ENCODE peak calls at places on chromosome 22, in five cellular contexts. R, M, N, I and Y are unnamed samples.

GRCh38 chr22:45475063-45475747 is 27.5 kb upstream of the FBLN1 start:
- DNase-seq in R (peak), M (peak), N (no peak), I (peak), Y (no peak)

GRCh38 chr22:26544489-26544888 is 32.2 kb upstream of the TFIP11 start:
- DNase-seq in R (no peak), M (no peak), N (no peak), I (no peak), Y (no peak)

GRCh38 chr22:46612341-46612903 is 7.8 kb upstream of the GRAMD4 start:
- DNase-seq in R (no peak), M (no peak), N (no peak), I (no peak), Y (no peak)

GRCh38 chr22:43529461-43529860 is 117.6 kb downstream of the MPPED1 start:
- DNase-seq in R (no peak), M (no peak), N (no peak), I (no peak), Y (no peak)

GRCh38 chr22:19610518-19611253 is 86.5 kb upstream of the CLDN5 start:
- DNase-seq in R (peak), M (no peak), N (no peak), I (no peak), Y (no peak)

GRCh38 chr22:35533365-35534029 is 7.1 kb upstream of the RASD2 start:
- DNase-seq in R (no peak), M (no peak), N (no peak), I (no peak), Y (no peak)

GRCh38 chr22:19851291-19852176 is 3.1 kb downstream of the GNB1L start:
- DNase-seq in R (no peak), M (no peak), N (no peak), I (no peak), Y (no peak)

GRCh38 chr22:19548964-19549363 is 24.8 kb upstream of the CLDN5 start:
- DNase-seq in R (no peak), M (no peak), N (no peak), I (no peak), Y (no peak)

GRCh38 chr22:50074551-50075042 is 10.6 kb downstream of the MLC1 start:
- DNase-seq in R (no peak), M (no peak), N (no peak), I (no peak), Y (no peak)

GRCh38 chr22:29609139-29609538 is 5.7 kb downstream of the NF2 start:
- DNase-seq in R (no peak), M (no peak), N (no peak), I (no peak), Y (no peak)
- TF ChIP-seq CTCF in R (no peak), M (peak), N (no peak), I (peak), Y (no peak)

DNA sequence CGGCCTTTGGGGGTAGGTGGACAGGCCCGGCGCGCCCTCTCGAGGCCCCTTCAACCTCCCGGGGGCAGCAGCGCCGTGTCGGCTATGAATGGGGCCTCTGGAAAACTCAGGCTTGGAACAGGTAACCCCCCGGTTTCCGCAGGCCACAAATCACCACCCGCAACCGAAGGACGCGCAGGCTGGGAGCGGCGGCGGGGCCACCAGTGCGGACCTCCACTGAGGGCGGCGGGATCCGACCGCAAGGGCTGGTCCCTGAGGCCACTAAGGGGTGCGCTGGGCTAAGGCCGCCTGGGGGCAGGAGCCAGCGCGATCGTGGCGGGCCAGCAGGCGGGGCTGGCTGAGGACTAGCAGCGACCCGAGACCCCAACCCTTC is 695 bp upstream of the ATF4 start:
- DNase-seq in R (no peak), M (peak), N (no peak), I (no peak), Y (no peak)
- TF ChIP-seq CTCF in R (no peak), M (peak), N (peak), I (no peak), Y (peak)

GRCh38 chr22:40681451-40681850 is 2.2 kb downstream of the MCHR1 start:
- DNase-seq in R (no peak), M (no peak), N (no peak), I (no peak), Y (no peak)

GRCh38 chr22:40679249-40679963 is at the start of gene MCHR1:
- DNase-seq in R (no peak), M (no peak), N (no peak), I (no peak), Y (no peak)

GRCh38 chr22:40678493-40679248 is 613 bp upstream of the MCHR1 start:
- DNase-seq in R (no peak), M (no peak), N (no peak), I (no peak), Y (no peak)

GRCh38 chr22:40680819-40681183 is 1.5 kb downstream of the MCHR1 start:
- DNase-seq in R (no peak), M (no peak), N (no peak), I (no peak), Y (no peak)

GRCh38 chr22:40679964-40680818 is 907 bp downstream of the MCHR1 start:
- DNase-seq in R (no peak), M (no peak), N (no peak), I (peak), Y (no peak)
- TF ChIP-seq CTCF in R (no peak), M (no peak), N (no peak), I (peak), Y (peak)

GRCh38 chr22:37776639-37777005 is 31.1 kb upstream of the GCAT start:
- DNase-seq in R (no peak), M (no peak), N (no peak), I (no peak), Y (no peak)
- TF ChIP-seq CTCF in R (no peak), M (no peak), N (no peak), I (no peak), Y (no peak)

DNA sequence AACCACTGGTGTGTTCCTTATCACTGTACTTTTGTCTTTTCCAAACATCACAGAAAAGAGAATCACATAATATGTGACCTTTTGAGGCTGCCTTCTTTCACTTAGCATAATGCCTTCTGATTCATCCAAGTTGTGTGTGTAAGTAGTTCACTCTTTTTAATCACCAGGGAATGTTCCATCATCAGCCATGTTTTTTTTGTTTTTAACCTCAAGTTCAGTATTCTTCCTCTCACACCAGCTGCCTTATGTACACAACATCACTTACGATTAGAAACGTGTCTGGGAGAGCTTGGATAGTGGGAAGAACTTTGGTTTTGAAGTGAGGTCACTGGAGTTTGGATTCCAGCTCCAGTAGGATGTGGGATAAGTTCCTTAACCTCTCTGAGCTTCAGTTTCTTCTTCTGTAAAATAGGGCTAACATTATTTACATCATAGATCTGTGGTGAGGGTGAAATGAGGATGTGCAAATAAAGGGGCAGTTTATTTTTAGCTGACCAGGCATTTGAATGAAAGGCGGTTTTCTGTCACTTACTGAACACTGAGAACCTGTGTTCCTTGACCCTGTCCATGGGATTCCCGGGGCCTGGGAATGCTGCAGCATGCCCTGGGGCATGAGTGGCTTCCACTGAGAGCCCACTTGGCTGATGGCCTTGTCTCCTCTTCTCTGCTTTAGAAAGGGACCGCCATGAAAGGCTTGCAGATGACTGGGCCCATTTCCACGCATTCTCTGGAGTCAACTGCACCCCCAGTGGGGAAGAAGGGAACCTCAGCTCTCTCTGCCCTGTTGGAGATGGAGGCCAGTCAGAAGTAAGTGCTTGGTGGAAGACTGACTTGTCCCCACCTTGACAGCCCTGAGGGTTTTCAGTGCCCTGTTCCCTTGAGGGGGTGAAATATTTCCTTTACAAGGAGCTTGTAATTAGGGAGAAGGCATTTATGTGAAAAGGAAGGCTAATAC is 92.6 kb downstream of the DEPDC5 start:
- DNase-seq in R (peak), M (peak), N (no peak), I (peak), Y (peak)
- TF ChIP-seq CTCF in R (peak), M (peak), N (no peak), I (peak), Y (peak)

GRCh38 chr22:30949934-30950660 is 18.5 kb downstream of the MORC2 start:
- DNase-seq in R (no peak), M (no peak), N (no peak), I (no peak), Y (no peak)
- TF ChIP-seq CTCF in R (no peak), M (peak), N (no peak), I (no peak), Y (no peak)

GRCh38 chr22:48042621-48043395 is 1280.4 kb downstream of the TBC1D22A start:
- DNase-seq in R (no peak), M (no peak), N (no peak), I (no peak), Y (no peak)

GRCh38 chr22:48047722-48048500 is 1285.5 kb downstream of the TBC1D22A start:
- DNase-seq in R (no peak), M (no peak), N (no peak), I (no peak), Y (no peak)

GRCh38 chr22:48049116-48049515 is 1286.7 kb downstream of the TBC1D22A start:
- DNase-seq in R (no peak), M (no peak), N (no peak), I (no peak), Y (no peak)

GRCh38 chr22:48045369-48045768 is 1282.9 kb downstream of the TBC1D22A start:
- DNase-seq in R (no peak), M (no peak), N (no peak), I (no peak), Y (no peak)

GRCh38 chr22:48044484-48045060 is 1282.1 kb downstream of the TBC1D22A start:
- DNase-seq in R (no peak), M (no peak), N (no peak), I (no peak), Y (no peak)
- TF ChIP-seq CTCF in R (no peak), M (no peak), N (no peak), I (no peak), Y (no peak)